ENCODE peak calls at places on chromosomes 2 and 18, in four cellular contexts. Q is fibroblast of mammary gland; B is activated CD8-positive, alpha-beta T cell treated with anti-CD3 and anti-CD28 coated beads for 36 hours; U is NCI-H1105. H is an unnamed sample.

GRCh38 chr2:46098606-46099005 is 198.6 kb upstream of the EPAS1 start:
- DNase-seq in Q (peak), B (peak), U (no peak), H (peak)

GRCh38 chr2:65294701-65295100 is 67.1 kb downstream of the ACTR2 start:
- DNase-seq in U (no peak), B (no peak), Q (no peak), H (no peak)

GRCh38 chr2:174836345-174836999 is 72.2 kb upstream of the CHRNA1 start:
- DNase-seq in Q (peak), U (no peak), B (no peak), H (peak)

GRCh38 chr2:200148366-200148765 is 158.1 kb upstream of the SPATS2L start:
- DNase-seq in U (no peak), Q (no peak), B (no peak), H (no peak)

GRCh38 chr18:51257150-51257549 is 59.7 kb upstream of the MEX3C start:
- DNase-seq in U (no peak), Q (no peak), B (no peak), H (no peak)

GRCh38 chr18:770583-770961 is 41.5 kb downstream of the YES1 start:
- DNase-seq in Q (no peak), U (no peak), B (no peak), H (no peak)

GRCh38 chr2:68379184-68379708 is 14.2 kb downstream of the PLEK start:
- DNase-seq in U (no peak), B (peak), Q (no peak), H (no peak)

GRCh38 chr18:21894619-21895367 is 154.2 kb downstream of the MIB1 start:
- DNase-seq in B (no peak), Q (peak), U (no peak), H (peak)

GRCh38 chr2:29430382-29431112 is 315.3 kb downstream of the CLIP4 start:
- DNase-seq in B (no peak), U (peak), Q (no peak), H (no peak)

GRCh38 chr18:69874058-69874457 is 73.6 kb downstream of the CD226 start:
- DNase-seq in B (no peak), Q (peak), U (no peak), H (peak)

GRCh38 chr2:85545780-85546240 is 6.8 kb downstream of the MAT2A start:
- DNase-seq in Q (no peak), U (no peak), B (no peak), H (no peak)

GRCh38 chr2:128091691-128092050 is 671 bp downstream of the UGGT1 start:
- DNase-seq in Q (peak), U (no peak), B (peak), H (peak)

GRCh38 chr2:48445091-48445725 is 84.7 kb upstream of the STON1 start:
- DNase-seq in B (no peak), Q (no peak), U (no peak), H (no peak)

GRCh38 chr2:239234826-239235175 is 166.0 kb downstream of the HDAC4 start:
- DNase-seq in U (no peak), B (no peak), Q (no peak), H (no peak)

GRCh38 chr2:30869988-30870387 is 62.7 kb upstream of the CAPN13 start:
- DNase-seq in Q (no peak), U (no peak), B (no peak), H (no peak)

GRCh38 chr2:240568678-240569522 is 616 bp downstream of the RNPEPL1 start:
- DNase-seq in U (peak), Q (peak), B (peak), H (peak)

GRCh38 chr2:58866527-58866926 is 625.4 kb upstream of the FANCL start:
- DNase-seq in Q (no peak), B (no peak), U (no peak), H (no peak)

GRCh38 chr2:1153959-1154358 is 203.3 kb downstream of the SNTG2 start:
- DNase-seq in B (no peak), Q (no peak), U (no peak), H (no peak)

H was measured in cardiac fibroblast.